ENCODE peak calls at places on chromosomes 16 and 17, in seven cellular contexts. Y is GM10248; D is HFFc6; L is WTC11; H is cerebellar cortex; X is Ammon's horn; E is effector memory CD4-positive, alpha-beta T cell. K is an unnamed sample.

GRCh38 chr16:57151369-57151768 is 34.5 kb downstream of the PSME3IP1 start:
- DNase-seq in X (no peak), L (no peak), H (no peak), Y (no peak), D (no peak), E (no peak), K (no peak)

GRCh38 chr16:58494981-58495860 is 4.7 kb upstream of the NDRG4 start:
- DNase-seq in E (peak), Y (peak), L (peak), X (peak), H (peak), D (peak), K (peak)

GRCh38 chr17:42845918-42846593 is 1.7 kb downstream of the AOC2 start:
- DNase-seq in X (no peak), L (no peak), D (no peak), H (no peak), Y (no peak), E (no peak), K (no peak)

GRCh38 chr17:44005865-44006580 is 1.6 kb downstream of the NAGS start:
- DNase-seq in E (no peak), Y (peak), L (peak), H (no peak), D (no peak), X (no peak), K (peak)

GRCh38 chr17:40218006-40218739 is 931 bp upstream of the WIPF2 start:
- DNase-seq in E (no peak), L (no peak), Y (no peak), X (no peak), H (no peak), D (no peak), K (no peak)

GRCh38 chr16:35692824-35693223 is 2233.4 kb downstream of the TP53TG3F start:
- DNase-seq in H (no peak), E (no peak), X (no peak), D (no peak), Y (no peak), L (no peak), K (no peak)

GRCh38 chr17:5329784-5330557 is 47.9 kb downstream of the RABEP1 start:
- DNase-seq in D (no peak), X (no peak), L (no peak), Y (peak), E (no peak), H (no peak), K (no peak)

GRCh38 chr17:17406225-17406624 is 70.6 kb upstream of the MED9 start:
- DNase-seq in L (no peak), D (no peak), E (no peak), X (no peak), H (no peak), Y (no peak), K (no peak)

GRCh38 chr17:65696739-65697394 is 135.4 kb upstream of the AXIN2 start:
- DNase-seq in X (no peak), Y (no peak), H (no peak), L (no peak), D (peak), E (no peak), K (no peak)

GRCh38 chr17:68775338-68775737 is 174.2 kb upstream of the FAM20A start:
- DNase-seq in Y (no peak), L (no peak), H (no peak), E (no peak), D (peak), X (no peak), K (no peak)

GRCh38 chr17:30092886-30093285 is 23.7 kb upstream of the NSRP1 start:
- DNase-seq in E (no peak), Y (no peak), D (no peak), L (no peak), H (no peak), X (no peak), K (no peak)

GRCh38 chr16:46928811-46929210 is 44.6 kb downstream of the GPT2 start:
- DNase-seq in Y (no peak), X (no peak), D (no peak), L (no peak), H (no peak), E (no peak), K (no peak)

GRCh38 chr17:19705771-19706770 is 10.3 kb downstream of the SLC47A2 start:
- DNase-seq in D (no peak), H (no peak), E (no peak), X (no peak), Y (no peak), L (no peak), K (no peak)

GRCh38 chr17:77560417-77560816 is 398.1 kb upstream of the TNRC6C start:
- DNase-seq in X (no peak), H (no peak), E (no peak), D (no peak), L (no peak), Y (no peak), K (no peak)

GRCh38 chr17:81904600-81905423 is 2.8 kb downstream of the NPB start:
- DNase-seq in E (no peak), D (no peak), Y (no peak), L (no peak), X (no peak), H (no peak), K (no peak)

GRCh38 chr17:78912082-78912481 is 9.1 kb upstream of the CEP295NL start:
- DNase-seq in H (no peak), E (no peak), D (no peak), X (no peak), L (no peak), Y (no peak), K (no peak)

GRCh38 chr16:711548-712320 is 3.2 kb upstream of the METRN start:
- DNase-seq in Y (peak), H (peak), E (peak), X (peak), D (peak), L (peak), K (peak)

GRCh38 chr16:78570409-78571141 is 471.1 kb downstream of the WWOX start:
- DNase-seq in D (no peak), Y (no peak), H (no peak), X (no peak), L (no peak), E (no peak), K (no peak)

GRCh38 chr16:57802635-57803412 is 533 bp upstream of the KIFC3 start:
- DNase-seq in X (peak), D (no peak), Y (no peak), E (no peak), L (peak), H (peak), K (peak)

GRCh38 chr17:45224671-45225050 is 3.0 kb downstream of the FMNL1 start:
- DNase-seq in H (no peak), Y (no peak), L (no peak), X (no peak), D (no peak), E (no peak), K (no peak)

GRCh38 chr17:31674717-31675349 is 184.2 kb downstream of the COPRS start:
- DNase-seq in X (no peak), L (no peak), Y (no peak), E (no peak), H (no peak), D (peak), K (no peak)

GRCh38 chr16:53415504-53415903 is 18.8 kb upstream of the RBL2 start:
- DNase-seq in H (no peak), Y (no peak), E (no peak), X (no peak), D (no peak), L (peak), K (peak)

GRCh38 chr16:74709477-74709877 is 8.8 kb upstream of the MLKL start:
- DNase-seq in L (peak), Y (peak), X (peak), H (peak), E (peak), D (peak), K (peak)

GRCh38 chr16:19210175-19210924 is 42.3 kb downstream of the SYT17 start:
- DNase-seq in Y (peak), H (no peak), X (peak), L (no peak), D (peak), E (no peak), K (no peak)

GRCh38 chr16:11977206-11978041 is 890 bp downstream of the SNX29 start:
- DNase-seq in L (no peak), Y (no peak), D (peak), E (no peak), X (peak), H (peak), K (no peak)

GRCh38 chr16:78950768-78951167 is 649.8 kb downstream of the MAF start:
- DNase-seq in L (no peak), H (no peak), E (no peak), X (no peak), Y (no peak), D (no peak), K (no peak)

GRCh38 chr16:1770328-1771071 is 843 bp downstream of the NME3 start:
- DNase-seq in E (peak), H (peak), L (peak), X (peak), Y (peak), D (peak), K (peak)

GRCh38 chr17:74647871-74648672 is 24.5 kb upstream of the CD300E start:
- DNase-seq in H (no peak), D (no peak), X (no peak), L (no peak), E (no peak), Y (no peak), K (no peak)

GRCh38 chr17:79949646-79950292 is 85.9 kb downstream of the TBC1D16 start:
- DNase-seq in E (no peak), X (no peak), D (no peak), Y (no peak), L (peak), H (no peak), K (peak)

K was measured in GM23338.